ENCODE peak calls at places on chromosomes 4 and X, in ten cellular contexts. One of them, this sample, is unnamed.
A peak's percentile ranks its signal among the peaks of the same experiment; 100 is the strongest.

GRCh38 chr4:7664106-7664505 is 229.4 kb upstream of the PSAPL1 start:
- DNase-seq in SK-MEL-5: no peak
- DNase-seq in NCI-H2029: no peak
- DNase-seq in PC-3: no peak
- DNase-seq in posterior cingulate gyrus: peak; percentile 67
- DNase-seq in cardiac fibroblast: no peak
- DNase-seq in tibial artery: no peak
- DNase-seq in ELF-1: no peak
- DNase-seq in naive thymus-derived CD8-positive, alpha-beta T cell: no peak
- DNase-seq in iris pigment epithelial cell: no peak
- DNase-seq in this sample: peak; percentile 35

GRCh38 chr4:180949825-180950224 is 1293.4 kb upstream of the TENM3 start:
- DNase-seq in ELF-1: no peak
- DNase-seq in posterior cingulate gyrus: no peak
- DNase-seq in PC-3: peak; percentile 63
- DNase-seq in SK-MEL-5: no peak
- DNase-seq in NCI-H2029: no peak
- DNase-seq in cardiac fibroblast: no peak
- DNase-seq in naive thymus-derived CD8-positive, alpha-beta T cell: no peak
- DNase-seq in tibial artery: no peak
- DNase-seq in iris pigment epithelial cell: no peak
- DNase-seq in this sample: no peak

GRCh38 chrX:13747836-13748235 is 13.3 kb downstream of the OFD1 start:
- DNase-seq in tibial artery: peak; percentile 29
- DNase-seq in ELF-1: no peak
- DNase-seq in posterior cingulate gyrus: no peak
- DNase-seq in SK-MEL-5: peak; percentile 70
- DNase-seq in cardiac fibroblast: no peak
- DNase-seq in naive thymus-derived CD8-positive, alpha-beta T cell: no peak
- DNase-seq in NCI-H2029: peak; percentile 0
- DNase-seq in iris pigment epithelial cell: peak; percentile 64
- DNase-seq in PC-3: peak; percentile 71
- DNase-seq in this sample: no peak

GRCh38 chrX:69025802-69026301 is 139.4 kb downstream of the PJA1 start:
- DNase-seq in naive thymus-derived CD8-positive, alpha-beta T cell: no peak
- DNase-seq in iris pigment epithelial cell: peak; percentile 84
- DNase-seq in NCI-H2029: no peak
- DNase-seq in PC-3: peak; percentile 94
- DNase-seq in ELF-1: peak; percentile 2
- DNase-seq in SK-MEL-5: no peak
- DNase-seq in posterior cingulate gyrus: no peak
- DNase-seq in tibial artery: no peak
- DNase-seq in cardiac fibroblast: peak; percentile 71
- DNase-seq in this sample: no peak

GRCh38 chrX:54495814-54496516 is at the start of gene FGD1:
- DNase-seq in cardiac fibroblast: peak; percentile 69
- DNase-seq in tibial artery: peak; percentile 58
- DNase-seq in posterior cingulate gyrus: peak; percentile 93
- DNase-seq in ELF-1: peak; percentile 85
- DNase-seq in NCI-H2029: peak; percentile 34
- DNase-seq in naive thymus-derived CD8-positive, alpha-beta T cell: peak; percentile 34
- DNase-seq in PC-3: peak; percentile 64
- DNase-seq in iris pigment epithelial cell: peak; percentile 38
- DNase-seq in SK-MEL-5: peak; percentile 62
- DNase-seq in this sample: peak; percentile 64

GRCh38 chrX:856901-857300 is 226.3 kb downstream of the SHOX start:
- DNase-seq in iris pigment epithelial cell: no peak
- DNase-seq in cardiac fibroblast: no peak
- DNase-seq in posterior cingulate gyrus: no peak
- DNase-seq in ELF-1: no peak
- DNase-seq in SK-MEL-5: no peak
- DNase-seq in PC-3: no peak
- DNase-seq in NCI-H2029: no peak
- DNase-seq in tibial artery: no peak
- DNase-seq in naive thymus-derived CD8-positive, alpha-beta T cell: no peak
- DNase-seq in this sample: no peak

GRCh38 chr4:76821661-76822060 is 76.3 kb downstream of the SOWAHB start:
- DNase-seq in naive thymus-derived CD8-positive, alpha-beta T cell: no peak
- DNase-seq in posterior cingulate gyrus: no peak
- DNase-seq in ELF-1: no peak
- DNase-seq in iris pigment epithelial cell: peak; percentile 32
- DNase-seq in SK-MEL-5: no peak
- DNase-seq in cardiac fibroblast: peak; percentile 29
- DNase-seq in NCI-H2029: no peak
- DNase-seq in PC-3: no peak
- DNase-seq in tibial artery: no peak
- DNase-seq in this sample: no peak

GRCh38 chr4:144174401-144175067 is 34.0 kb upstream of the GYPA start:
- DNase-seq in ELF-1: peak; percentile 16
- DNase-seq in iris pigment epithelial cell: peak; percentile 63
- DNase-seq in NCI-H2029: peak; percentile 21
- DNase-seq in naive thymus-derived CD8-positive, alpha-beta T cell: peak; percentile 4
- DNase-seq in cardiac fibroblast: peak; percentile 76
- DNase-seq in PC-3: peak; percentile 81
- DNase-seq in SK-MEL-5: peak; percentile 64
- DNase-seq in posterior cingulate gyrus: no peak
- DNase-seq in tibial artery: no peak
- DNase-seq in this sample: no peak

GRCh38 chrX:21691512-21692018 is 33.4 kb upstream of the KLHL34 start:
- DNase-seq in cardiac fibroblast: no peak
- DNase-seq in ELF-1: no peak
- DNase-seq in naive thymus-derived CD8-positive, alpha-beta T cell: no peak
- DNase-seq in iris pigment epithelial cell: peak; percentile 11
- DNase-seq in SK-MEL-5: no peak
- DNase-seq in posterior cingulate gyrus: no peak
- DNase-seq in tibial artery: no peak
- DNase-seq in PC-3: peak; percentile 41
- DNase-seq in NCI-H2029: no peak
- DNase-seq in this sample: no peak

GRCh38 chrX:15143050-15143824 is 126.6 kb downstream of the ASB9 start:
- DNase-seq in SK-MEL-5: peak; percentile 64
- DNase-seq in PC-3: peak; percentile 75
- DNase-seq in ELF-1: peak; percentile 43
- DNase-seq in iris pigment epithelial cell: peak; percentile 37
- DNase-seq in posterior cingulate gyrus: peak; percentile 89
- DNase-seq in cardiac fibroblast: peak; percentile 48
- DNase-seq in naive thymus-derived CD8-positive, alpha-beta T cell: peak; percentile 33
- DNase-seq in NCI-H2029: no peak
- DNase-seq in tibial artery: peak; percentile 20
- DNase-seq in this sample: peak; percentile 43

GRCh38 chr4:56757821-56758400 is 63.6 kb downstream of the SPINK2 start:
- DNase-seq in SK-MEL-5: no peak
- DNase-seq in NCI-H2029: no peak
- DNase-seq in ELF-1: peak; percentile 94
- DNase-seq in posterior cingulate gyrus: peak; percentile 84
- DNase-seq in PC-3: peak; percentile 98
- DNase-seq in naive thymus-derived CD8-positive, alpha-beta T cell: peak; percentile 29
- DNase-seq in tibial artery: peak; percentile 33
- DNase-seq in iris pigment epithelial cell: peak; percentile 96
- DNase-seq in cardiac fibroblast: peak; percentile 74
- DNase-seq in this sample: peak; percentile 65

GRCh38 chrX:104721854-104722253 is 155.9 kb downstream of the IL1RAPL2 start:
- DNase-seq in posterior cingulate gyrus: no peak
- DNase-seq in cardiac fibroblast: no peak
- DNase-seq in iris pigment epithelial cell: no peak
- DNase-seq in tibial artery: no peak
- DNase-seq in SK-MEL-5: no peak
- DNase-seq in naive thymus-derived CD8-positive, alpha-beta T cell: no peak
- DNase-seq in NCI-H2029: no peak
- DNase-seq in ELF-1: no peak
- DNase-seq in PC-3: peak; percentile 78
- DNase-seq in this sample: no peak

GRCh38 chr4:43837171-43837570 is 611.4 kb downstream of the KCTD8 start:
- DNase-seq in cardiac fibroblast: no peak
- DNase-seq in posterior cingulate gyrus: no peak
- DNase-seq in iris pigment epithelial cell: peak; percentile 2
- DNase-seq in naive thymus-derived CD8-positive, alpha-beta T cell: no peak
- DNase-seq in ELF-1: no peak
- DNase-seq in PC-3: peak; percentile 51
- DNase-seq in NCI-H2029: no peak
- DNase-seq in SK-MEL-5: no peak
- DNase-seq in tibial artery: no peak
- DNase-seq in this sample: no peak

GRCh38 chr4:19239565-19239964 is 1012.1 kb upstream of the SLIT2 start:
- DNase-seq in tibial artery: no peak
- DNase-seq in naive thymus-derived CD8-positive, alpha-beta T cell: no peak
- DNase-seq in posterior cingulate gyrus: no peak
- DNase-seq in SK-MEL-5: no peak
- DNase-seq in ELF-1: no peak
- DNase-seq in iris pigment epithelial cell: peak; percentile 93
- DNase-seq in cardiac fibroblast: no peak
- DNase-seq in NCI-H2029: no peak
- DNase-seq in PC-3: peak; percentile 81
- DNase-seq in this sample: no peak

GRCh38 chr4:117664706-117665444 is 369.4 kb upstream of the NDST3 start:
- DNase-seq in ELF-1: no peak
- DNase-seq in iris pigment epithelial cell: peak; percentile 12
- DNase-seq in PC-3: peak; percentile 28
- DNase-seq in NCI-H2029: no peak
- DNase-seq in SK-MEL-5: no peak
- DNase-seq in tibial artery: no peak
- DNase-seq in posterior cingulate gyrus: no peak
- DNase-seq in naive thymus-derived CD8-positive, alpha-beta T cell: no peak
- DNase-seq in cardiac fibroblast: no peak
- DNase-seq in this sample: no peak

GRCh38 chr4:11720292-11720691 is 291.6 kb upstream of the HS3ST1 start:
- DNase-seq in ELF-1: peak; percentile 3
- DNase-seq in posterior cingulate gyrus: no peak
- DNase-seq in tibial artery: no peak
- DNase-seq in iris pigment epithelial cell: peak; percentile 45
- DNase-seq in SK-MEL-5: peak; percentile 51
- DNase-seq in PC-3: peak; percentile 67
- DNase-seq in naive thymus-derived CD8-positive, alpha-beta T cell: no peak
- DNase-seq in cardiac fibroblast: peak; percentile 76
- DNase-seq in NCI-H2029: peak; percentile 31
- DNase-seq in this sample: no peak

GRCh38 chr4:59598233-59598618 is 1601.9 kb upstream of the ADGRL3 start:
- DNase-seq in iris pigment epithelial cell: peak; percentile 4
- DNase-seq in SK-MEL-5: no peak
- DNase-seq in tibial artery: no peak
- DNase-seq in naive thymus-derived CD8-positive, alpha-beta T cell: no peak
- DNase-seq in ELF-1: no peak
- DNase-seq in posterior cingulate gyrus: no peak
- DNase-seq in NCI-H2029: no peak
- DNase-seq in PC-3: peak; percentile 3
- DNase-seq in cardiac fibroblast: no peak
- DNase-seq in this sample: no peak

GRCh38 chr4:14916554-14917304 is 85.6 kb upstream of the CPEB2 start:
- DNase-seq in PC-3: peak; percentile 84
- DNase-seq in cardiac fibroblast: peak; percentile 60
- DNase-seq in SK-MEL-5: peak; percentile 85
- DNase-seq in ELF-1: peak; percentile 34
- DNase-seq in posterior cingulate gyrus: no peak
- DNase-seq in tibial artery: no peak
- DNase-seq in NCI-H2029: no peak
- DNase-seq in naive thymus-derived CD8-positive, alpha-beta T cell: no peak
- DNase-seq in iris pigment epithelial cell: peak; percentile 52
- DNase-seq in this sample: no peak

GRCh38 chrX:11792461-11793421 is 34.7 kb downstream of the MSL3 start:
- DNase-seq in posterior cingulate gyrus: peak; percentile 77
- DNase-seq in PC-3: peak; percentile 4
- DNase-seq in tibial artery: no peak
- DNase-seq in NCI-H2029: peak; percentile 24
- DNase-seq in SK-MEL-5: no peak
- DNase-seq in iris pigment epithelial cell: no peak
- DNase-seq in naive thymus-derived CD8-positive, alpha-beta T cell: peak; percentile 47
- DNase-seq in cardiac fibroblast: no peak
- DNase-seq in ELF-1: no peak
- DNase-seq in this sample: peak; percentile 43

GRCh38 chr4:102614801-102615200 is 113.6 kb downstream of the NFKB1 start:
- DNase-seq in posterior cingulate gyrus: no peak
- DNase-seq in SK-MEL-5: no peak
- DNase-seq in naive thymus-derived CD8-positive, alpha-beta T cell: peak; percentile 31
- DNase-seq in PC-3: no peak
- DNase-seq in ELF-1: peak; percentile 44
- DNase-seq in tibial artery: no peak
- DNase-seq in iris pigment epithelial cell: no peak
- DNase-seq in cardiac fibroblast: no peak
- DNase-seq in NCI-H2029: no peak
- DNase-seq in this sample: no peak

GRCh38 chr4:121650741-121651140 is 46.0 kb downstream of the ANXA5 start:
- DNase-seq in cardiac fibroblast: no peak
- DNase-seq in iris pigment epithelial cell: no peak
- DNase-seq in posterior cingulate gyrus: no peak
- DNase-seq in naive thymus-derived CD8-positive, alpha-beta T cell: no peak
- DNase-seq in ELF-1: no peak
- DNase-seq in PC-3: no peak
- DNase-seq in NCI-H2029: no peak
- DNase-seq in SK-MEL-5: no peak
- DNase-seq in tibial artery: no peak
- DNase-seq in this sample: no peak

GRCh38 chr4:109764376-109764775 is 34.5 kb upstream of the PLA2G12A start:
- DNase-seq in tibial artery: no peak
- DNase-seq in posterior cingulate gyrus: no peak
- DNase-seq in ELF-1: no peak
- DNase-seq in PC-3: no peak
- DNase-seq in cardiac fibroblast: no peak
- DNase-seq in naive thymus-derived CD8-positive, alpha-beta T cell: no peak
- DNase-seq in iris pigment epithelial cell: no peak
- DNase-seq in SK-MEL-5: no peak
- DNase-seq in NCI-H2029: no peak
- DNase-seq in this sample: no peak

GRCh38 chr4:127165971-127166370 is 466.8 kb upstream of the INTU start:
- DNase-seq in cardiac fibroblast: no peak
- DNase-seq in ELF-1: no peak
- DNase-seq in tibial artery: no peak
- DNase-seq in PC-3: no peak
- DNase-seq in posterior cingulate gyrus: no peak
- DNase-seq in naive thymus-derived CD8-positive, alpha-beta T cell: no peak
- DNase-seq in SK-MEL-5: no peak
- DNase-seq in iris pigment epithelial cell: peak; percentile 10
- DNase-seq in NCI-H2029: no peak
- DNase-seq in this sample: no peak

GRCh38 chr4:146212781-146213180 is 1.6 kb upstream of the REELD1 start:
- DNase-seq in NCI-H2029: no peak
- DNase-seq in iris pigment epithelial cell: no peak
- DNase-seq in ELF-1: no peak
- DNase-seq in SK-MEL-5: no peak
- DNase-seq in cardiac fibroblast: no peak
- DNase-seq in naive thymus-derived CD8-positive, alpha-beta T cell: no peak
- DNase-seq in PC-3: peak; percentile 65
- DNase-seq in tibial artery: no peak
- DNase-seq in posterior cingulate gyrus: no peak
- DNase-seq in this sample: no peak

GRCh38 chr4:3679851-3680311 is 86.3 kb upstream of the ADRA2C start:
- DNase-seq in posterior cingulate gyrus: peak; percentile 82
- DNase-seq in SK-MEL-5: no peak
- DNase-seq in PC-3: no peak
- DNase-seq in naive thymus-derived CD8-positive, alpha-beta T cell: no peak
- DNase-seq in cardiac fibroblast: no peak
- DNase-seq in tibial artery: no peak
- DNase-seq in iris pigment epithelial cell: no peak
- DNase-seq in NCI-H2029: no peak
- DNase-seq in ELF-1: no peak
- DNase-seq in this sample: peak; percentile 48

GRCh38 chr4:121900132-121900983 is 30.1 kb upstream of the BBS7 start:
- DNase-seq in cardiac fibroblast: peak; percentile 69
- DNase-seq in PC-3: peak; percentile 66
- DNase-seq in ELF-1: peak; percentile 58
- DNase-seq in tibial artery: no peak
- DNase-seq in SK-MEL-5: peak; percentile 68
- DNase-seq in posterior cingulate gyrus: no peak
- DNase-seq in NCI-H2029: peak; percentile 6
- DNase-seq in naive thymus-derived CD8-positive, alpha-beta T cell: peak; percentile 47
- DNase-seq in iris pigment epithelial cell: peak; percentile 66
- DNase-seq in this sample: no peak

GRCh38 chr4:107037188-107037587 is 1.1 kb upstream of the DKK2 start:
- DNase-seq in ELF-1: peak; percentile 78
- DNase-seq in NCI-H2029: no peak
- DNase-seq in tibial artery: peak; percentile 33
- DNase-seq in iris pigment epithelial cell: peak; percentile 64
- DNase-seq in PC-3: peak; percentile 4
- DNase-seq in posterior cingulate gyrus: peak; percentile 95
- DNase-seq in cardiac fibroblast: peak; percentile 25
- DNase-seq in naive thymus-derived CD8-positive, alpha-beta T cell: no peak
- DNase-seq in SK-MEL-5: peak; percentile 45
- DNase-seq in this sample: peak; percentile 49

GRCh38 chr4:122819708-122820449 is 6.8 kb upstream of the FGF2 start:
- DNase-seq in tibial artery: no peak
- DNase-seq in NCI-H2029: no peak
- DNase-seq in PC-3: peak; percentile 60
- DNase-seq in ELF-1: no peak
- DNase-seq in iris pigment epithelial cell: peak; percentile 82
- DNase-seq in naive thymus-derived CD8-positive, alpha-beta T cell: no peak
- DNase-seq in cardiac fibroblast: no peak
- DNase-seq in posterior cingulate gyrus: no peak
- DNase-seq in SK-MEL-5: no peak
- DNase-seq in this sample: no peak

This sample was measured in lower lobe of right lung.